ENCODE peak calls at places on chromosome 1, in five cellular contexts. T is esophagus squamous epithelium, E is natural killer cell, R is AG08396, G is lower leg skin. S is an unnamed sample.

GRCh38 chr1:77279929-77280328 is 1.9 kb upstream of the AK5 start:
- DNase-seq in E (no peak), R (no peak), G (no peak), T (no peak), S (no peak)

GRCh38 chr1:86016076-86016746 is 140.4 kb downstream of the COL24A1 start:
- DNase-seq in T (no peak), G (no peak), E (no peak), R (no peak), S (no peak)

GRCh38 chr1:38940339-38941047 is 1.1 kb downstream of the RHBDL2 start:
- DNase-seq in T (no peak), E (no peak), G (no peak), R (no peak), S (no peak)

GRCh38 chr1:169106921-169107672 is 607 bp downstream of the ATP1B1 start:
- DNase-seq in T (no peak), R (no peak), E (no peak), G (no peak), S (no peak)

GRCh38 chr1:12064073-12064969 is 1.2 kb downstream of the TNFRSF8 start:
- DNase-seq in T (no peak), R (no peak), G (no peak), E (no peak), S (no peak)

GRCh38 chr1:21206117-21206516 is 29.4 kb upstream of the EIF4G3 start:
- DNase-seq in T (no peak), R (no peak), E (no peak), G (no peak), S (no peak)

GRCh38 chr1:42463906-42464305 is 820 bp downstream of the CCDC30 start:
- DNase-seq in T (no peak), R (no peak), E (no peak), G (no peak), S (no peak)

GRCh38 chr1:85295006-85295431 is 18.6 kb upstream of the BCL10 start:
- DNase-seq in E (no peak), T (no peak), G (no peak), R (no peak), S (no peak)

GRCh38 chr1:117842408-117843170 is 86.8 kb downstream of the GDAP2 start:
- DNase-seq in T (no peak), R (no peak), G (no peak), E (no peak), S (no peak)

GRCh38 chr1:217393901-217394300 is 237.0 kb downstream of the GPATCH2 start:
- DNase-seq in E (no peak), T (no peak), R (peak), G (no peak), S (no peak)

GRCh38 chr1:25469177-25469576 is 38.5 kb downstream of the MACO1 start:
- DNase-seq in G (no peak), R (no peak), T (no peak), E (no peak), S (no peak)

GRCh38 chr1:71737768-71738167 is 544.6 kb downstream of the NEGR1 start:
- DNase-seq in E (no peak), R (no peak), T (no peak), G (no peak), S (no peak)

GRCh38 chr1:180433873-180434272 is 68.5 kb downstream of the ACBD6 start:
- DNase-seq in T (no peak), R (no peak), E (no peak), G (no peak), S (no peak)

GRCh38 chr1:231232870-231233734 is 7.9 kb upstream of the GNPAT start:
- DNase-seq in G (no peak), E (no peak), R (no peak), T (no peak), S (no peak)

GRCh38 chr1:224673161-224673560 is 57.0 kb downstream of the CNIH3 start:
- DNase-seq in E (no peak), G (no peak), R (no peak), T (no peak), S (no peak)

GRCh38 chr1:15950302-15950701 is 25.6 kb downstream of the ZBTB17 start:
- DNase-seq in T (no peak), R (no peak), E (no peak), G (no peak), S (no peak)

GRCh38 chr1:208988811-208989222 is 594.7 kb upstream of the CAMK1G start:
- DNase-seq in G (no peak), R (peak), E (no peak), T (no peak), S (no peak)

GRCh38 chr1:3012511-3013291 is 8.6 kb upstream of the ACTRT2 start:
- DNase-seq in E (peak), R (peak), G (peak), T (no peak), S (no peak)

GRCh38 chr1:69401894-69402293 is 165.8 kb upstream of the LRRC7 start:
- DNase-seq in R (no peak), G (no peak), T (no peak), E (no peak), S (no peak)

GRCh38 chr1:39205781-39206464 is 1.4 kb downstream of the MACF1 start:
- DNase-seq in G (no peak), E (no peak), T (no peak), R (no peak), S (no peak)

GRCh38 chr1:202818819-202819218 is 8.1 kb downstream of the PCAT6 start:
- DNase-seq in E (no peak), R (no peak), T (no peak), G (no peak), S (no peak)

GRCh38 chr1:156070523-156070922 is 9.6 kb downstream of the RAB25 start:
- DNase-seq in E (no peak), R (no peak), G (no peak), T (no peak), S (peak)

GRCh38 chr1:226438007-226438406 is 30.1 kb upstream of the PARP1 start:
- DNase-seq in R (no peak), E (no peak), G (no peak), T (no peak), S (peak)

GRCh38 chr1:5456090-5456789 is 536.0 kb downstream of the NPHP4 start:
- DNase-seq in E (no peak), T (no peak), R (no peak), G (no peak), S (peak)

GRCh38 chr1:167223144-167224103 is 2.7 kb downstream of the POU2F1 start:
- DNase-seq in G (no peak), T (no peak), E (no peak), R (no peak), S (peak)

GRCh38 chr1:2242814-2243725 is 15.0 kb downstream of the SKI start:
- DNase-seq in E (no peak), G (no peak), T (no peak), R (no peak), S (no peak)

GRCh38 chr1:245735831-245736530 is 581.2 kb downstream of the KIF26B start:
- DNase-seq in G (no peak), T (no peak), R (no peak), E (no peak), S (no peak)

GRCh38 chr1:19220080-19220846 is 10.2 kb upstream of the UBR4 start:
- DNase-seq in T (no peak), G (peak), E (no peak), R (no peak), S (no peak)